ENCODE peak calls at places on chromosomes 13 and 19, in six cellular contexts. C is GM19239, W is ELF-1, P is progenitor cell of endocrine pancreas, N is fibroblast of pulmonary artery, O is pancreas. F is an unnamed sample.

GRCh38 chr19:23516266-23516665 is 121.0 kb upstream of the ZNF91 start:
- DNase-seq in W (no peak), C (no peak), N (no peak), O (no peak), P (no peak), F (no peak)

GRCh38 chr13:106616729-106617128 is 48.8 kb upstream of the ARGLU1 start:
- DNase-seq in W (no peak), P (no peak), O (no peak), N (no peak), C (no peak), F (no peak)

GRCh38 chr19:18500376-18500775 is 21.5 kb downstream of the ELL start:
- DNase-seq in W (no peak), N (no peak), O (no peak), P (no peak), C (no peak), F (no peak)

GRCh38 chr13:45796421-45796960 is 55.1 kb downstream of the SIAH3 start:
- DNase-seq in C (no peak), O (no peak), W (no peak), N (no peak), P (no peak), F (no peak)

GRCh38 chr19:5953680-5954213 is 24.2 kb downstream of the RANBP3 start:
- DNase-seq in O (no peak), P (no peak), C (no peak), N (no peak), W (no peak), F (no peak)

GRCh38 chr13:34156841-34157365 is 339.0 kb downstream of the RFC3 start:
- DNase-seq in P (peak), W (peak), N (peak), C (peak), O (peak), F (peak)

GRCh38 chr19:50460161-50460765 is 16.0 kb upstream of the EMC10 start:
- DNase-seq in O (no peak), W (peak), P (no peak), N (peak), C (peak), F (no peak)

GRCh38 chr13:74465279-74465678 is 331.1 kb upstream of the KLF12 start:
- DNase-seq in P (no peak), C (no peak), N (no peak), W (peak), O (no peak), F (no peak)

GRCh38 chr13:112894423-112894672 is 74.7 kb upstream of the MCF2L start:
- DNase-seq in O (no peak), C (no peak), W (no peak), P (no peak), N (no peak), F (no peak)

GRCh38 chr19:14006766-14007562 is 844 bp upstream of the RFX1 start:
- DNase-seq in C (no peak), P (peak), O (peak), W (no peak), N (no peak), F (no peak)

GRCh38 chr19:12665281-12665573 is 1.3 kb downstream of the MAN2B1 start:
- DNase-seq in P (no peak), N (no peak), O (no peak), C (peak), W (no peak), F (peak)